ENCODE peak calls at places on chromosomes 7 and 10, in four cellular contexts. P is RWPE1, V is ascending aorta, H is heart right ventricle. O is an unnamed sample.

GRCh38 chr10:71857934-71858890 is 7.2 kb upstream of the PSAP start:
- DNase-seq in P (no peak), V (peak), H (peak), O (peak)

GRCh38 chr7:123537026-123537642 is 2.7 kb upstream of the IQUB start:
- DNase-seq in P (no peak), V (no peak), H (no peak), O (no peak)

GRCh38 chr10:77006836-77007511 is 630.6 kb downstream of the KCNMA1 start:
- DNase-seq in P (peak), V (no peak), H (no peak), O (no peak)

GRCh38 chr10:6297951-6298381 is 95.2 kb downstream of the PFKFB3 start:
- DNase-seq in P (no peak), V (no peak), H (no peak), O (peak)

GRCh38 chr10:122181901-122182799 is 88.9 kb upstream of the BTBD16 start:
- DNase-seq in P (no peak), V (no peak), H (no peak), O (no peak)

GRCh38 chr10:127262606-127263005 is 66.2 kb upstream of the INSYN2A start:
- DNase-seq in P (no peak), V (no peak), H (no peak), O (no peak)

GRCh38 chr7:483656-484364 is 35.8 kb downstream of the PDGFA start:
- DNase-seq in P (no peak), V (no peak), H (no peak), O (peak)

GRCh38 chr7:129845972-129846327 is 106.8 kb downstream of the UBE2H start:
- DNase-seq in P (peak), V (no peak), H (no peak), O (no peak)

GRCh38 chr10:88782222-88782621 is 20.3 kb upstream of the LIPM start:
- DNase-seq in P (no peak), V (no peak), H (no peak), O (no peak)

GRCh38 chr7:80916770-80917681 is 1.8 kb downstream of the SEMA3C start:
- DNase-seq in P (peak), V (no peak), H (no peak), O (no peak)

GRCh38 chr7:8260871-8261707 is 878 bp downstream of the ICA1 start:
- DNase-seq in P (peak), V (no peak), H (peak), O (peak)

GRCh38 chr7:37083311-37084096 is 359.2 kb upstream of the AOAH start:
- DNase-seq in P (no peak), V (no peak), H (peak), O (no peak)

GRCh38 chr7:121019018-121019417 is 30.5 kb downstream of the CPED1 start:
- DNase-seq in P (no peak), V (no peak), H (no peak), O (no peak)

GRCh38 chr7:38478404-38478803 is 152.8 kb downstream of the AMPH start:
- DNase-seq in P (no peak), V (no peak), H (no peak), O (no peak)

GRCh38 chr10:116490028-116490662 is 55.6 kb upstream of the PNLIP start:
- DNase-seq in P (peak), V (no peak), H (no peak), O (no peak)

GRCh38 chr7:34758111-34758601 is 100.1 kb downstream of the NPSR1 start:
- DNase-seq in P (no peak), V (no peak), H (no peak), O (no peak)

GRCh38 chr7:1223196-1224092 is 9.2 kb upstream of the UNCX start:
- DNase-seq in P (no peak), V (no peak), H (no peak), O (no peak)

GRCh38 chr7:74412061-74412460 is 41.6 kb upstream of the GTF2IRD1 start:
- DNase-seq in P (no peak), V (no peak), H (no peak), O (no peak)

GRCh38 chr7:28800150-28800549 is 158.0 kb downstream of the TRIL start:
- DNase-seq in P (no peak), V (no peak), H (no peak), O (no peak)

GRCh38 chr10:88115968-88116367 is 252.5 kb downstream of the PTEN start:
- DNase-seq in P (no peak), V (no peak), H (no peak), O (no peak)

GRCh38 chr10:96511044-96511945 is 2.4 kb downstream of the TLL2 start:
- DNase-seq in P (peak), V (no peak), H (peak), O (no peak)

GRCh38 chr10:79046991-79047874 is 21.5 kb upstream of the ZMIZ1 start:
- DNase-seq in P (no peak), V (no peak), H (no peak), O (peak)

GRCh38 chr10:67629461-67629971 is 66.5 kb downstream of the CTNNA3 start:
- DNase-seq in P (no peak), V (no peak), H (no peak), O (no peak)
- H3K27ac ChIP-seq in P (no peak), V (no peak), H (no peak), O (no peak)

GRCh38 chr10:22634606-22635467 is 79.5 kb downstream of the PIP4K2A start:
- DNase-seq in P (no peak), V (no peak), H (no peak), O (no peak)

GRCh38 chr10:22631646-22632278 is 82.6 kb downstream of the PIP4K2A start:
- DNase-seq in P (no peak), V (no peak), H (no peak), O (no peak)

GRCh38 chr10:22634093-22634492 is 80.3 kb downstream of the PIP4K2A start:
- DNase-seq in P (no peak), V (no peak), H (no peak), O (no peak)

GRCh38 chr10:22633106-22633505 is 81.3 kb downstream of the PIP4K2A start:
- DNase-seq in P (no peak), V (no peak), H (no peak), O (no peak)

GRCh38 chr10:22633528-22633927 is 80.8 kb downstream of the PIP4K2A start:
- DNase-seq in P (no peak), V (no peak), H (no peak), O (no peak)
- H3K27ac ChIP-seq in P (no peak), V (no peak), H (no peak), O (no peak)

DNA sequence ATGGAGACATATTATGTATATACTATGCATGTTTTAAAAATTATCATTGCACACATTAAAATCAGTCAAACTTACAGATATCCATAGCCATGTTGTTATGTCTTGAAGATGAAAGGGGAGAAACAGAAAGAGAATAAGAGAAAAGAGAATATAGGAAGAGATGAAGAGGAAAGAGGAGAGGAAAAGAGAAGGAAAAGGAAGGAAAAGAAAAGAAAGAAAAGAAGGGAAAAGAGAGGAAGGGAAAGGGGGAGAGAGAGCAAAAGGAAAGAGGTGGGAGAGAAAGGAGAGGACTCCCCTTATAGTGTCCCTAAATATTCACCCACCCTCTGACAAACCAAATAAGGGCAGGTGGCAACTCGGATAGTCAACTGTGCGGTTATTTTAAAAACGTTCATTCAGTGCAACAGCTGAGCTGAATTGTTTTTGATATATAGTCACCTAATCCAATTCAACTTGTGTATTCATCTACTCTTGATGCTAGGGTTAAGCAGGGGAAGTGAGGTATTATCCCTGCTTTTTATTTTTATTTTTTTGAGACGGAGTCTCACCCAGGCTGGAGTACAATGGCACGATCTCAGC is 14.6 kb downstream of the SVIL start:
- DNase-seq in P (no peak), V (no peak), H (no peak), O (no peak)
- H3K27ac ChIP-seq in P (no peak), V (peak), H (peak), O (peak)

DNA sequence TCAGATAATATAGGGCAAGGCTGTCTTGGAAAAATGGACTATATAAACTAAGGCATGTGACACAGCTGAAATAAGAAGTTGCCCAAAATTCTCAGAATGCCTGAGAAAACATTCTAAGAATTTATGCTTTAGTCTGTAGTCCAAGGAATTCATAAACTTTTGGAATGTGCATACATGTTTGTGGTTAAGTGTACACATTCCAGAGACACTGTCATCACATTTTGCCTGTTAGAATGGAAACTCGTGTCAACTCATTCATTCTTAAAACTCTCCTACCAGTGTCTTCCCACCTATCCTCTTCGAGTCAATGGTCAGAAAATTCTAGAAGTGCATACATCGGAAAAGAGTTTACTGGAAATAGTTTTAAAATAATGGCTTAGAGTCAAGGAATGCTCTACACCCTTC is 1177.8 kb upstream of the C7orf33 start:
- DNase-seq in P (peak), V (no peak), H (no peak), O (no peak)
- H3K27ac ChIP-seq in P (no peak), V (no peak), H (no peak), O (no peak)

GRCh38 chr10:117552156-117552620 is 9.6 kb downstream of the EMX2 start:
- DNase-seq in P (no peak), V (no peak), H (no peak), O (no peak)
- H3K27ac ChIP-seq in P (no peak), V (no peak), H (no peak), O (peak)

DNA sequence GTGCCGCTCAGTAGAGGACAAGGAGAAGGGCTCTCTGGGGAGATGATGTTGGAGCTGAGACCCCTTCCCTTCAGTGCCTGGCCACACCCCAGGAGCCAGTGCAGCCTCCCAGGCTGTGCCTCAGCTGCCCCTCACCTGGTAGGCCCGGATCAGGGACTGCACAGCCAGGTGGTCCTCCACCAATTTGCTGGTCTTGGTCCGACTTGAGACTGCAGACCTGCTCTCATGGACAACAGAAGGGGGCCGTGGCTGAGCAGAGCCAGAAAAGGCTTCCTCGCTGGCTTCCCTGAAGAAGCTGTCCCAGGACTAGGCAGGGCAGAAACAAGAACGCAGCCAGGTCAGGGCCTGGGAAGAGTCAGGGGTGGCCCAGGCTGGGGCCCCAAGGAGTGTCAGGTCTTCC is 5.5 kb downstream of the OGDHL start:
- DNase-seq in P (no peak), V (no peak), H (no peak), O (no peak)
- H3K27ac ChIP-seq in P (no peak), V (no peak), H (no peak), O (no peak)